ENCODE peak calls at places on chromosome 2, in eight cellular contexts. One of them, this sample, is unnamed.

GRCh38 chr2:121828281-121828731 is 72.9 kb downstream of the TSN start:
- DNase-seq in LNCaP clone FGC: no peak
- DNase-seq in DMS153: no peak
- DNase-seq in HFFc6: no peak
- DNase-seq in SIG-M5: no peak
- DNase-seq in activated CD4-positive, alpha-beta T cell treated with anti-CD3 and anti-CD28 coated beads, Interleukin-2, amount 50 U/mL, for 24 hours: no peak
- DNase-seq in GM23248: no peak
- DNase-seq in right cardiac atrium: no peak
- DNase-seq in this sample: no peak

GRCh38 chr2:158967731-158968395 is 577 bp upstream of the TANC1 start:
- DNase-seq in GM23248: peak
- DNase-seq in activated CD4-positive, alpha-beta T cell treated with anti-CD3 and anti-CD28 coated beads, Interleukin-2, amount 50 U/mL, for 24 hours: no peak
- DNase-seq in right cardiac atrium: peak
- DNase-seq in DMS153: peak
- DNase-seq in HFFc6: peak
- DNase-seq in LNCaP clone FGC: no peak
- DNase-seq in SIG-M5: no peak
- DNase-seq in this sample: peak

GRCh38 chr2:71606244-71606643 is 152.9 kb downstream of the DYSF start:
- DNase-seq in activated CD4-positive, alpha-beta T cell treated with anti-CD3 and anti-CD28 coated beads, Interleukin-2, amount 50 U/mL, for 24 hours: no peak
- DNase-seq in GM23248: no peak
- DNase-seq in LNCaP clone FGC: no peak
- DNase-seq in right cardiac atrium: no peak
- DNase-seq in DMS153: no peak
- DNase-seq in SIG-M5: no peak
- DNase-seq in HFFc6: no peak
- DNase-seq in this sample: no peak

GRCh38 chr2:41998789-41999470 is 48.9 kb upstream of the PKDCC start:
- DNase-seq in DMS153: no peak
- DNase-seq in HFFc6: no peak
- DNase-seq in LNCaP clone FGC: no peak
- DNase-seq in activated CD4-positive, alpha-beta T cell treated with anti-CD3 and anti-CD28 coated beads, Interleukin-2, amount 50 U/mL, for 24 hours: no peak
- DNase-seq in SIG-M5: no peak
- DNase-seq in GM23248: peak
- DNase-seq in right cardiac atrium: peak
- DNase-seq in this sample: no peak

GRCh38 chr2:177573120-177573519 is 180.5 kb downstream of the AGPS start:
- DNase-seq in activated CD4-positive, alpha-beta T cell treated with anti-CD3 and anti-CD28 coated beads, Interleukin-2, amount 50 U/mL, for 24 hours: no peak
- DNase-seq in DMS153: no peak
- DNase-seq in SIG-M5: no peak
- DNase-seq in HFFc6: no peak
- DNase-seq in GM23248: peak
- DNase-seq in right cardiac atrium: no peak
- DNase-seq in LNCaP clone FGC: no peak
- DNase-seq in this sample: peak

GRCh38 chr2:34578641-34579040 is 979.5 kb upstream of the FAM98A start:
- DNase-seq in right cardiac atrium: no peak
- DNase-seq in GM23248: no peak
- DNase-seq in LNCaP clone FGC: no peak
- DNase-seq in activated CD4-positive, alpha-beta T cell treated with anti-CD3 and anti-CD28 coated beads, Interleukin-2, amount 50 U/mL, for 24 hours: no peak
- DNase-seq in DMS153: no peak
- DNase-seq in HFFc6: no peak
- DNase-seq in SIG-M5: no peak
- DNase-seq in this sample: no peak

GRCh38 chr2:151056870-151057269 is 204.8 kb downstream of the RBM43 start:
- DNase-seq in LNCaP clone FGC: no peak
- DNase-seq in SIG-M5: no peak
- DNase-seq in HFFc6: no peak
- DNase-seq in activated CD4-positive, alpha-beta T cell treated with anti-CD3 and anti-CD28 coated beads, Interleukin-2, amount 50 U/mL, for 24 hours: no peak
- DNase-seq in GM23248: peak
- DNase-seq in right cardiac atrium: no peak
- DNase-seq in DMS153: no peak
- DNase-seq in this sample: no peak

GRCh38 chr2:8241317-8241716 is 440.5 kb upstream of the ID2 start:
- DNase-seq in HFFc6: no peak
- DNase-seq in LNCaP clone FGC: no peak
- DNase-seq in DMS153: no peak
- DNase-seq in activated CD4-positive, alpha-beta T cell treated with anti-CD3 and anti-CD28 coated beads, Interleukin-2, amount 50 U/mL, for 24 hours: no peak
- DNase-seq in GM23248: no peak
- DNase-seq in SIG-M5: no peak
- DNase-seq in right cardiac atrium: no peak
- DNase-seq in this sample: no peak

GRCh38 chr2:14867853-14868252 is 235.3 kb downstream of the LRATD1 start:
- DNase-seq in HFFc6: no peak
- DNase-seq in GM23248: no peak
- DNase-seq in right cardiac atrium: no peak
- DNase-seq in DMS153: no peak
- DNase-seq in SIG-M5: no peak
- DNase-seq in LNCaP clone FGC: no peak
- DNase-seq in activated CD4-positive, alpha-beta T cell treated with anti-CD3 and anti-CD28 coated beads, Interleukin-2, amount 50 U/mL, for 24 hours: no peak
- DNase-seq in this sample: no peak

GRCh38 chr2:38702413-38702812 is 36.5 kb downstream of the GALM start:
- DNase-seq in LNCaP clone FGC: no peak
- DNase-seq in HFFc6: peak
- DNase-seq in activated CD4-positive, alpha-beta T cell treated with anti-CD3 and anti-CD28 coated beads, Interleukin-2, amount 50 U/mL, for 24 hours: no peak
- DNase-seq in SIG-M5: no peak
- DNase-seq in right cardiac atrium: no peak
- DNase-seq in DMS153: no peak
- DNase-seq in GM23248: peak
- DNase-seq in this sample: peak

GRCh38 chr2:218671077-218671653 is 637 bp downstream of the RNF25 start:
- DNase-seq in activated CD4-positive, alpha-beta T cell treated with anti-CD3 and anti-CD28 coated beads, Interleukin-2, amount 50 U/mL, for 24 hours: no peak
- DNase-seq in right cardiac atrium: no peak
- DNase-seq in LNCaP clone FGC: no peak
- DNase-seq in HFFc6: peak
- DNase-seq in SIG-M5: no peak
- DNase-seq in GM23248: peak
- DNase-seq in DMS153: no peak
- DNase-seq in this sample: peak

GRCh38 chr2:85753525-85754312 is at the start of gene ATOH8:
- DNase-seq in HFFc6: peak
- DNase-seq in LNCaP clone FGC: no peak
- DNase-seq in right cardiac atrium: peak
- DNase-seq in DMS153: peak
- DNase-seq in SIG-M5: no peak
- DNase-seq in activated CD4-positive, alpha-beta T cell treated with anti-CD3 and anti-CD28 coated beads, Interleukin-2, amount 50 U/mL, for 24 hours: no peak
- DNase-seq in GM23248: peak
- DNase-seq in this sample: peak

GRCh38 chr2:219459460-219460311 is 25.0 kb downstream of the SPEG start:
- DNase-seq in DMS153: no peak
- DNase-seq in SIG-M5: no peak
- DNase-seq in HFFc6: peak
- DNase-seq in GM23248: peak
- DNase-seq in LNCaP clone FGC: no peak
- DNase-seq in right cardiac atrium: peak
- DNase-seq in activated CD4-positive, alpha-beta T cell treated with anti-CD3 and anti-CD28 coated beads, Interleukin-2, amount 50 U/mL, for 24 hours: peak
- DNase-seq in this sample: peak

GRCh38 chr2:88024509-88024908 is 8.2 kb upstream of the RNU2-63P start:
- DNase-seq in right cardiac atrium: no peak
- DNase-seq in GM23248: no peak
- DNase-seq in activated CD4-positive, alpha-beta T cell treated with anti-CD3 and anti-CD28 coated beads, Interleukin-2, amount 50 U/mL, for 24 hours: no peak
- DNase-seq in LNCaP clone FGC: no peak
- DNase-seq in SIG-M5: no peak
- DNase-seq in HFFc6: no peak
- DNase-seq in DMS153: no peak
- DNase-seq in this sample: no peak

GRCh38 chr2:150392614-150393013 is 94.9 kb downstream of the RND3 start:
- DNase-seq in DMS153: no peak
- DNase-seq in activated CD4-positive, alpha-beta T cell treated with anti-CD3 and anti-CD28 coated beads, Interleukin-2, amount 50 U/mL, for 24 hours: no peak
- DNase-seq in GM23248: no peak
- DNase-seq in SIG-M5: no peak
- DNase-seq in HFFc6: no peak
- DNase-seq in LNCaP clone FGC: no peak
- DNase-seq in right cardiac atrium: no peak
- DNase-seq in this sample: no peak